ENCODE peak calls at places on chromosomes 2 and 18, in seven cellular contexts. G, C, T, N, I, D and X are unnamed samples.

GRCh38 chr2:14907014-14907612 is 274.6 kb downstream of the LRATD1 start:
- DNase-seq in T (no peak), G (no peak), D (no peak), C (no peak), N (no peak), I (no peak), X (no peak)

GRCh38 chr18:57585421-57585820 is 1.1 kb downstream of the FECH start:
- DNase-seq in G (no peak), I (no peak), N (no peak), D (no peak), T (no peak), C (no peak), X (no peak)

GRCh38 chr18:63099026-63099840 is 220.3 kb downstream of the BCL2 start:
- DNase-seq in C (no peak), I (no peak), D (no peak), T (no peak), G (no peak), N (no peak), X (no peak)

GRCh38 chr18:79217979-79218604 is 148.9 kb downstream of the ATP9B start:
- DNase-seq in C (no peak), N (no peak), D (no peak), G (no peak), I (no peak), T (no peak), X (no peak)

GRCh38 chr2:237208373-237209045 is 122.8 kb downstream of the COPS8 start:
- DNase-seq in N (no peak), C (no peak), T (no peak), G (no peak), D (no peak), I (no peak), X (no peak)

GRCh38 chr2:226447896-226448295 is 351.7 kb downstream of the IRS1 start:
- DNase-seq in G (no peak), N (no peak), I (no peak), C (no peak), T (no peak), D (peak; percentile 8), X (no peak)

GRCh38 chr18:31197676-31198075 is 35.0 kb upstream of the DSC1 start:
- DNase-seq in D (no peak), G (no peak), C (no peak), I (no peak), N (no peak), T (no peak), X (no peak)

GRCh38 chr2:162731917-162732804 is 106.4 kb downstream of the KCNH7 start:
- DNase-seq in N (no peak), I (no peak), D (no peak), T (no peak), G (no peak), C (no peak), X (no peak)

GRCh38 chr2:191150451-191151314 is at the start of gene STAT4:
- DNase-seq in D (peak; percentile 59), G (peak; percentile 29), C (peak; percentile 81), T (peak; percentile 16), I (peak; percentile 60), N (no peak), X (no peak)

GRCh38 chr2:105934467-105934866 is 189.8 kb downstream of the NCK2 start:
- DNase-seq in D (no peak), N (no peak), T (no peak), I (no peak), C (no peak), G (no peak), X (peak; percentile 46)

GRCh38 chr2:110105608-110106467 is 9.8 kb downstream of the MALL start:
- DNase-seq in C (peak; percentile 82), T (peak; percentile 67), I (no peak), G (no peak), D (peak; percentile 30), N (no peak), X (no peak)
- TF ChIP-seq POLR2A in C (peak; percentile 71), T (no peak), I (no peak), G (no peak), D (no peak), N (no peak), X (no peak)

DNA sequence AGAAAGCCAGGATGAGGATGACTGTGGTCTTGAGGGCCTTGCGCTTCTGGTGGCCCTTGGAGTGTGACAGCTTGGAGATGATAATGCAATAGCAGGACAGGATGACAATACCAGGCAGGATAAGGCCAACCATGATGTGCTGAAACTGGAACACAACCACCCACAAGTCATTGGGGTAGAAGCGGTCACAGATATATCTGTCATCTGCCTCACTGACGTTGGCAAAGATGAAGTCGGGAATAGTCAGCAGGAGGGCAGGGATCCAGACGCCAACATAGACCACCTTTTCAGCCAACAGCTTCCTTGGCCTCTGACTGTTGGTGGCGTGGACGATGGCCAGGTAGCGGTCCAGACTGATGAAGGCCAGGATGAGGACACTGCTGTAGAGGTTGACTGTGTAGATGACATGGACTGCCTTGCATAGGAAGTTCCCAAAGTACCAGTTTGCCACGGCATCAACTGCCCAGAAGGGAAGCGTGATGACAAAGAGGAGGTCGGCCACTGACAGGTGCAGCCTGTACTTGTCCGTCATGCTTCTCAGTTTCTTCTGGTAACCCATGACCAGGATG is 2.7 kb downstream of the CXCR4 start:
- DNase-seq in C (no peak), D (no peak), G (no peak), I (no peak), N (no peak), T (no peak), X (no peak)
- H3K27me3 ChIP-seq in C (peaks cover 71% of the 10 kb centered on the region), D (no peaks in the 10 kb centered on the region), G (no peaks in the 10 kb centered on the region), I (peaks cover 35% of the 10 kb centered on the region), N (peaks cover 83% of the 10 kb centered on the region), T (no peaks in the 10 kb centered on the region), X (no peaks in the 10 kb centered on the region)

DNA sequence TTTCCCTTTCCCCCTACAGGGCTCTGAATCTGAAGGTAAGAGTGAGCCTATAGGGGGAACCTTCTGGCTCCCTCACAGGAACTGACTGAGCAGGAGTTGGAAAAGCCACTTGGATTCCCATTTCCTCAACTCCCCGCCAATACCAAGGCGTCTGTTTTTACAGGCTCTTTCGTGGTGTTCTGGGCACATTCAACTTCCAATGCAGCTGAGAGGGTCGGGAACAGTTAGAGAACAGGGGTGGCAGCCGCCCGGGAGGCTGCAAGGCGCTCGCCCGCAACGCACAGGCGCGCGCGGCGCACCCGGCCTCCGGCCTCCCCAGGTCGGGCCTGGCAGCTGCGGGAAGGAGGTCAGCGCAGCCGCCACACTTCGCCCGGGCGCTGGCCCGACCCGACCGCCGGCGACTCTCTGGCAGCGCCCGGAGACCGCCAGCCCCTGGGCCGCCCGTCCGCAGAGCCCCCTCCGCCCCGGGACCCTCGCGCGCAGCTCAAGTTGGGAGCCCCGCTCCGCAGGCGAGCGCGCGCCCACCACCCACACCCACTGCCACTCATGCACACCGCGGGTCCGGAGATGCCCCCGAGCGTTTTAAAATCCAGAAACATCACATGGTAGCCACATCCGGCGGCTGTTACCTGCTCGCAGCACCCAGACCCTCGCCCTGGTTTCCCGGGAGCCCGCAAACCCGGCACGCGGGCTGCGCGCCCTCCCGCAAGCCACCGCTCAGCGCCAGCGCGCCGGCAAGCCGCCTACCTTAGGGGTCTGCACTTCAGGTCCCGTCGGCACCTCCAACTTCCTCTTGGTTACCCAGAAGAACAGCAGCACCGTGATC is 816 bp downstream of the GALNT14 start:
- DNase-seq in I (no peak), D (peak; percentile 19), T (no peak), C (no peak), G (no peak), N (no peak), X (no peak)
- H3K4me3 ChIP-seq in I (peak overlapping the region; percentile 61), D (peak overlapping the region; percentile 13), T (peak overlapping the region; percentile 29), C (peak overlapping the region; percentile 54), G (peak overlapping the region; percentile 32), N (peak overlapping the region; percentile 55), X (peak overlapping the region; percentile 69)

GRCh38 chr2:241686649-241687425 is at the start of gene DTYMK:
- DNase-seq in T (peak; percentile 97), I (peak; percentile 97), N (peak; percentile 96), G (peak; percentile 96), C (peak; percentile 97), D (peak; percentile 98), X (peak; percentile 93)
- TF ChIP-seq POLR2A in T (peak; percentile 68), I (peak; percentile 84), N (peak; percentile 73), G (peak; percentile 57), C (peak; percentile 71), D (peak; percentile 81), X (peak; percentile 28)

DNA sequence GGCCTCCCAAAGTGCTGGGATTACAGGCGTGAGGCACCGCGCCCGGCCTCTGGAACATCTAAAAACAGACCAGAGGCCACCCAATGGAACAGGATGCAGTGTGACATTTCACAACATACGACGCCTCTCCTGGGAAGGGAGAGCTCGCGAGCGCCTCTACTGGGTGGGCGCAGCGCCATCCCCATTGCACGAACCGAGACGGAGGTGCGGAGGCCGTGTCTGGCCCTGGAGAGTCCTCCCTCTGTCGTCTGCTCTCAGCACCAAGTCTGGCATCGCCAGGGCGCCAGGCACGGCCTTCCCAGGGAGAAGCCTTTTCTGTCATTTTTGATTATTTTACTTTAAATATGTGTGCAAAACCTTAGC is 9.4 kb upstream of the GBX2 start:
- DNase-seq in C (peak; percentile 33), G (no peak), I (peak; percentile 30), T (no peak), N (no peak), D (peak; percentile 57), X (no peak)
- H3K27me3 ChIP-seq in C (peaks cover 99% of the 10 kb centered on the region), G (peaks cover 29% of the 10 kb centered on the region), I (peaks cover 87% of the 10 kb centered on the region), T (peaks cover 54% of the 10 kb centered on the region), N (peaks cover 97% of the 10 kb centered on the region), D (no peaks in the 10 kb centered on the region), X (peaks cover 79% of the 10 kb centered on the region)